ENCODE peak calls at places on chromosomes 6 and 20, in five cellular contexts. One of them, this sample, is unnamed.

GRCh38 chr6:164322533-164322932 is 908.0 kb downstream of the QKI start:
- DNase-seq in stimulated activated CD4-positive, alpha-beta T cell treated with anti-CD3 and anti-CD28 coated beads, Interleukin-12 subunit alpha, Interleukin-12 subunit beta, amount 100 ng/mL, for 4 hours: no peak
- DNase-seq in HTR-8/SVneo: peak
- DNase-seq in lung microvascular endothelial cell: peak
- DNase-seq in activated effector memory CD4-positive, alpha-beta T cell treated with Interleukin-2 at 50 U/mL for 16 hours: no peak
- DNase-seq in this sample: no peak

GRCh38 chr6:169905041-169905807 is 153.8 kb downstream of the ERMARD start:
- DNase-seq in stimulated activated CD4-positive, alpha-beta T cell treated with anti-CD3 and anti-CD28 coated beads, Interleukin-12 subunit alpha, Interleukin-12 subunit beta, amount 100 ng/mL, for 4 hours: no peak
- DNase-seq in HTR-8/SVneo: peak
- DNase-seq in lung microvascular endothelial cell: peak
- DNase-seq in activated effector memory CD4-positive, alpha-beta T cell treated with Interleukin-2 at 50 U/mL for 16 hours: no peak
- DNase-seq in this sample: no peak

GRCh38 chr6:114364295-114364694 is 21.5 kb upstream of the HS3ST5 start:
- DNase-seq in stimulated activated CD4-positive, alpha-beta T cell treated with anti-CD3 and anti-CD28 coated beads, Interleukin-12 subunit alpha, Interleukin-12 subunit beta, amount 100 ng/mL, for 4 hours: no peak
- DNase-seq in HTR-8/SVneo: no peak
- DNase-seq in lung microvascular endothelial cell: no peak
- DNase-seq in activated effector memory CD4-positive, alpha-beta T cell treated with Interleukin-2 at 50 U/mL for 16 hours: no peak
- DNase-seq in this sample: no peak

GRCh38 chr6:12718025-12718424 is 1.5 kb downstream of the PHACTR1 start:
- DNase-seq in stimulated activated CD4-positive, alpha-beta T cell treated with anti-CD3 and anti-CD28 coated beads, Interleukin-12 subunit alpha, Interleukin-12 subunit beta, amount 100 ng/mL, for 4 hours: no peak
- DNase-seq in HTR-8/SVneo: peak
- DNase-seq in lung microvascular endothelial cell: peak
- DNase-seq in activated effector memory CD4-positive, alpha-beta T cell treated with Interleukin-2 at 50 U/mL for 16 hours: no peak
- DNase-seq in this sample: no peak

GRCh38 chr6:135935951-135936601 is 84.6 kb downstream of the PDE7B start:
- DNase-seq in stimulated activated CD4-positive, alpha-beta T cell treated with anti-CD3 and anti-CD28 coated beads, Interleukin-12 subunit alpha, Interleukin-12 subunit beta, amount 100 ng/mL, for 4 hours: no peak
- DNase-seq in HTR-8/SVneo: no peak
- DNase-seq in lung microvascular endothelial cell: peak
- DNase-seq in activated effector memory CD4-positive, alpha-beta T cell treated with Interleukin-2 at 50 U/mL for 16 hours: no peak
- DNase-seq in this sample: no peak

GRCh38 chr6:24205020-24205492 is 79.0 kb downstream of the NRSN1 start:
- DNase-seq in stimulated activated CD4-positive, alpha-beta T cell treated with anti-CD3 and anti-CD28 coated beads, Interleukin-12 subunit alpha, Interleukin-12 subunit beta, amount 100 ng/mL, for 4 hours: no peak
- DNase-seq in HTR-8/SVneo: peak
- DNase-seq in lung microvascular endothelial cell: peak
- DNase-seq in activated effector memory CD4-positive, alpha-beta T cell treated with Interleukin-2 at 50 U/mL for 16 hours: no peak
- DNase-seq in this sample: no peak

GRCh38 chr6:39217177-39217864 is 12.0 kb downstream of the KCNK5 start:
- DNase-seq in stimulated activated CD4-positive, alpha-beta T cell treated with anti-CD3 and anti-CD28 coated beads, Interleukin-12 subunit alpha, Interleukin-12 subunit beta, amount 100 ng/mL, for 4 hours: no peak
- DNase-seq in HTR-8/SVneo: no peak
- DNase-seq in lung microvascular endothelial cell: no peak
- DNase-seq in activated effector memory CD4-positive, alpha-beta T cell treated with Interleukin-2 at 50 U/mL for 16 hours: no peak
- DNase-seq in this sample: no peak

GRCh38 chr6:34981951-34982350 is 92.9 kb downstream of the ANKS1A start:
- DNase-seq in stimulated activated CD4-positive, alpha-beta T cell treated with anti-CD3 and anti-CD28 coated beads, Interleukin-12 subunit alpha, Interleukin-12 subunit beta, amount 100 ng/mL, for 4 hours: no peak
- DNase-seq in HTR-8/SVneo: no peak
- DNase-seq in lung microvascular endothelial cell: peak
- DNase-seq in activated effector memory CD4-positive, alpha-beta T cell treated with Interleukin-2 at 50 U/mL for 16 hours: no peak
- DNase-seq in this sample: no peak

GRCh38 chr6:140779341-140779740 is 1353.4 kb upstream of the GJE1 start:
- DNase-seq in stimulated activated CD4-positive, alpha-beta T cell treated with anti-CD3 and anti-CD28 coated beads, Interleukin-12 subunit alpha, Interleukin-12 subunit beta, amount 100 ng/mL, for 4 hours: no peak
- DNase-seq in HTR-8/SVneo: no peak
- DNase-seq in lung microvascular endothelial cell: no peak
- DNase-seq in activated effector memory CD4-positive, alpha-beta T cell treated with Interleukin-2 at 50 U/mL for 16 hours: no peak
- DNase-seq in this sample: no peak

GRCh38 chr20:60138263-60139127 is 180.3 kb downstream of the CDH26 start:
- DNase-seq in stimulated activated CD4-positive, alpha-beta T cell treated with anti-CD3 and anti-CD28 coated beads, Interleukin-12 subunit alpha, Interleukin-12 subunit beta, amount 100 ng/mL, for 4 hours: peak
- DNase-seq in HTR-8/SVneo: peak
- DNase-seq in lung microvascular endothelial cell: no peak
- DNase-seq in activated effector memory CD4-positive, alpha-beta T cell treated with Interleukin-2 at 50 U/mL for 16 hours: no peak
- DNase-seq in this sample: peak

GRCh38 chr20:20096421-20096820 is 44.1 kb downstream of the CFAP61 start:
- DNase-seq in stimulated activated CD4-positive, alpha-beta T cell treated with anti-CD3 and anti-CD28 coated beads, Interleukin-12 subunit alpha, Interleukin-12 subunit beta, amount 100 ng/mL, for 4 hours: no peak
- DNase-seq in HTR-8/SVneo: no peak
- DNase-seq in lung microvascular endothelial cell: no peak
- DNase-seq in activated effector memory CD4-positive, alpha-beta T cell treated with Interleukin-2 at 50 U/mL for 16 hours: no peak
- DNase-seq in this sample: no peak

GRCh38 chr6:37239511-37239910 is 18.1 kb upstream of the TBC1D22B start:
- DNase-seq in stimulated activated CD4-positive, alpha-beta T cell treated with anti-CD3 and anti-CD28 coated beads, Interleukin-12 subunit alpha, Interleukin-12 subunit beta, amount 100 ng/mL, for 4 hours: no peak
- DNase-seq in HTR-8/SVneo: no peak
- DNase-seq in lung microvascular endothelial cell: no peak
- DNase-seq in activated effector memory CD4-positive, alpha-beta T cell treated with Interleukin-2 at 50 U/mL for 16 hours: no peak
- DNase-seq in this sample: no peak

GRCh38 chr20:1302578-1303541 is 26.1 kb downstream of the SDCBP2 start:
- DNase-seq in stimulated activated CD4-positive, alpha-beta T cell treated with anti-CD3 and anti-CD28 coated beads, Interleukin-12 subunit alpha, Interleukin-12 subunit beta, amount 100 ng/mL, for 4 hours: no peak
- DNase-seq in HTR-8/SVneo: no peak
- DNase-seq in lung microvascular endothelial cell: no peak
- DNase-seq in activated effector memory CD4-positive, alpha-beta T cell treated with Interleukin-2 at 50 U/mL for 16 hours: no peak
- DNase-seq in this sample: no peak

This sample was measured in activated CD8-positive, alpha-beta memory T cell treated with anti-CD3 and anti-CD28 coated beads, Interleukin-2, amount 50 U/mL, for 4 hours.